ENCODE peak calls at places on chromosomes 5 and 9, in nine cellular contexts. R, T, U, P, C, D, J, Y and G are unnamed samples.

GRCh38 chr5:947626-948471 is 55.2 kb downstream of the TRIP13 start:
- DNase-seq in R (no peak), T (peak), U (no peak), P (no peak), C (no peak), D (no peak), J (no peak), Y (no peak), G (no peak)

GRCh38 chr5:15717002-15717401 is 217.0 kb downstream of the FBXL7 start:
- DNase-seq in R (peak), T (peak), U (no peak), P (no peak), C (no peak), D (no peak), J (no peak), Y (no peak), G (no peak)

GRCh38 chr5:33072296-33072695 is 361.2 kb downstream of the NPR3 start:
- DNase-seq in R (no peak), T (no peak), U (no peak), P (no peak), C (no peak), D (no peak), J (no peak), Y (no peak), G (no peak)

GRCh38 chr5:130402906-130403305 is 498.6 kb downstream of the CHSY3 start:
- DNase-seq in R (peak), T (peak), U (no peak), P (no peak), C (no peak), D (no peak), J (no peak), Y (no peak), G (no peak)

GRCh38 chr5:171907731-171908343 is 98.6 kb downstream of the FBXW11 start:
- DNase-seq in R (peak), T (peak), U (no peak), P (peak), C (peak), D (peak), J (peak), Y (peak), G (no peak)

GRCh38 chr5:80153586-80154126 is 102.2 kb downstream of the SERINC5 start:
- DNase-seq in R (no peak), T (no peak), U (no peak), P (no peak), C (no peak), D (peak), J (no peak), Y (no peak), G (no peak)

GRCh38 chr5:2697446-2698200 is 53.9 kb downstream of the IRX2 start:
- DNase-seq in R (no peak), T (peak), U (no peak), P (no peak), C (no peak), D (no peak), J (no peak), Y (no peak), G (no peak)

GRCh38 chr5:146588331-146588730 is 72.3 kb upstream of the GPR151 start:
- DNase-seq in R (no peak), T (no peak), U (no peak), P (no peak), C (no peak), D (no peak), J (no peak), Y (peak), G (no peak)

GRCh38 chr9:128099932-128100491 is 27.5 kb downstream of the PTGES2 start:
- DNase-seq in R (no peak), T (no peak), U (no peak), P (peak), C (no peak), D (no peak), J (no peak), Y (no peak), G (no peak)

GRCh38 chr5:73333944-73334703 is 114.5 kb downstream of the FOXD1 start:
- DNase-seq in R (no peak), T (no peak), U (no peak), P (no peak), C (no peak), D (no peak), J (no peak), Y (no peak), G (no peak)

GRCh38 chr9:32431196-32431595 is 46.8 kb downstream of the ACO1 start:
- DNase-seq in R (no peak), T (no peak), U (no peak), P (no peak), C (no peak), D (no peak), J (no peak), Y (no peak), G (no peak)

GRCh38 chr5:171137768-171138540 is 171.1 kb upstream of the TLX3 start:
- DNase-seq in R (no peak), T (no peak), U (no peak), P (no peak), C (no peak), D (peak), J (no peak), Y (no peak), G (no peak)

GRCh38 chr9:16029056-16029615 is 476.3 kb downstream of the CCDC171 start:
- DNase-seq in R (no peak), T (no peak), U (no peak), P (no peak), C (no peak), D (no peak), J (no peak), Y (no peak), G (no peak)

GRCh38 chr9:131773911-131774379 is 34.1 kb upstream of the RAPGEF1 start:
- DNase-seq in R (peak), T (peak), U (no peak), P (peak), C (no peak), D (peak), J (no peak), Y (peak), G (no peak)

GRCh38 chr5:43646997-43647396 is 44.0 kb downstream of the NNT start:
- DNase-seq in R (no peak), T (no peak), U (no peak), P (no peak), C (no peak), D (no peak), J (no peak), Y (no peak), G (no peak)

GRCh38 chr5:37860206-37860605 is 20.4 kb upstream of the GDNF start:
- DNase-seq in R (no peak), T (no peak), U (no peak), P (no peak), C (no peak), D (no peak), J (no peak), Y (no peak), G (no peak)

GRCh38 chr9:92747459-92748232 is 17.0 kb downstream of the BICD2 start:
- DNase-seq in R (no peak), T (no peak), U (no peak), P (no peak), C (no peak), D (no peak), J (no peak), Y (no peak), G (no peak)

GRCh38 chr5:125175348-125176004 is 429.0 kb upstream of the ZNF608 start:
- DNase-seq in R (no peak), T (no peak), U (no peak), P (no peak), C (no peak), D (no peak), J (no peak), Y (no peak), G (no peak)

GRCh38 chr5:95870105-95870672 is 47.7 kb upstream of the GLRX start:
- DNase-seq in R (no peak), T (no peak), U (no peak), P (no peak), C (peak), D (peak), J (peak), Y (no peak), G (no peak)

GRCh38 chr9:3241290-3241689 is 284.5 kb downstream of the RFX3 start:
- DNase-seq in R (peak), T (peak), U (no peak), P (no peak), C (no peak), D (no peak), J (no peak), Y (no peak), G (no peak)

GRCh38 chr5:131357739-131358561 is 94.1 kb downstream of the CDC42SE2 start:
- DNase-seq in R (no peak), T (no peak), U (no peak), P (no peak), C (peak), D (peak), J (peak), Y (no peak), G (no peak)